ENCODE peak calls at places on chromosome 15, in eight cellular contexts. L is stimulated activated CD8-positive, alpha-beta memory T cell treated with anti-CD3 and anti-CD28 coated beads, Interleukin-15, amount 100 ng/mL, for 24 hours; B is retina; T is nephron progenitor cell; D is COLO829; F is foreskin fibroblast; K is spleen; C is stimulated activated naive CD8-positive, alpha-beta T cell treated with anti-CD3 and anti-CD28 coated beads, Interleukin-15, Interleukin-2, amounts not matched to agents 100 U/mL and 50 U/mL, for 24 hours. S is an unnamed sample.

GRCh38 chr15:80426316-80426715 is 22.1 kb downstream of the ARNT2 start:
- DNase-seq in L (no peak), B (no peak), T (no peak), D (no peak), F (no peak), K (no peak), C (no peak), S (no peak)

GRCh38 chr15:70376929-70377691 is 279.4 kb upstream of the TLE3 start:
- DNase-seq in L (no peak), B (peak), T (peak), D (peak), F (peak), K (no peak), C (no peak), S (peak)

GRCh38 chr15:44215594-44215993 is 20.5 kb upstream of the FRMD5 start:
- DNase-seq in L (no peak), B (no peak), T (no peak), D (peak), F (peak), K (no peak), C (no peak), S (no peak)

GRCh38 chr15:70659662-70660061 is 103.7 kb downstream of the UACA start:
- DNase-seq in L (no peak), B (no peak), T (no peak), D (no peak), F (no peak), K (no peak), C (no peak), S (no peak)

GRCh38 chr15:93070136-93070535 is 18.9 kb downstream of the RGMA start:
- DNase-seq in L (no peak), B (no peak), T (no peak), D (no peak), F (no peak), K (no peak), C (no peak), S (no peak)

GRCh38 chr15:92079647-92080255 is 226.2 kb downstream of the SLCO3A1 start:
- DNase-seq in L (no peak), B (no peak), T (no peak), D (no peak), F (no peak), K (no peak), C (no peak), S (no peak)

GRCh38 chr15:73922186-73923151 is 3.8 kb upstream of the LOXL1 start:
- DNase-seq in L (no peak), B (peak), T (peak), D (no peak), F (no peak), K (peak), C (no peak), S (no peak)

GRCh38 chr15:69045810-69046209 is 31.3 kb downstream of the NOX5 start:
- DNase-seq in L (no peak), B (peak), T (peak), D (no peak), F (no peak), K (no peak), C (no peak), S (no peak)

GRCh38 chr15:77870195-77871065 is 207.1 kb downstream of the TBC1D2B start:
- DNase-seq in L (peak), B (peak), T (peak), D (peak), F (peak), K (peak), C (peak), S (peak)

GRCh38 chr15:68712886-68713285 is 107.8 kb downstream of the ANP32A start:
- DNase-seq in L (no peak), B (no peak), T (no peak), D (no peak), F (no peak), K (no peak), C (no peak), S (no peak)

GRCh38 chr15:59208850-59209249 is 2.2 kb downstream of the LDHAL6B start:
- DNase-seq in L (no peak), B (no peak), T (no peak), D (no peak), F (no peak), K (no peak), C (no peak), S (no peak)

GRCh38 chr15:90294601-90295269 is 29.3 kb downstream of the NGRN start:
- DNase-seq in L (no peak), B (no peak), T (no peak), D (no peak), F (no peak), K (no peak), C (no peak), S (no peak)

GRCh38 chr15:89768071-89768500 is 8.0 kb upstream of the MESP2 start:
- DNase-seq in L (no peak), B (no peak), T (no peak), D (no peak), F (peak), K (no peak), C (no peak), S (no peak)

GRCh38 chr15:85329561-85330421 is 50.6 kb upstream of the AKAP13 start:
- DNase-seq in L (no peak), B (peak), T (no peak), D (peak), F (peak), K (peak), C (peak), S (no peak)